ENCODE peak calls at places on chromosomes 12 and 14, in eight cellular contexts. L is HFF-Myc, F is NCI-H2081 treated with DMSO at 0.1 percent for 48 hours, K is retinal pigment epithelial cell, I is HEK293T, M is M059J, P is cardiac muscle cell, J is AG09319. Z is an unnamed sample.

GRCh38 chr14:20427231-20428009 is 8.5 kb downstream of the KLHL33 start:
- DNase-seq in L (peak), F (no peak), K (no peak), I (no peak), M (peak), P (peak), J (no peak), Z (peak)

GRCh38 chr14:75280831-75281690 is 2.4 kb downstream of the FOS start:
- DNase-seq in L (no peak), F (no peak), K (no peak), I (no peak), M (peak), P (peak), J (no peak), Z (no peak)

GRCh38 chr14:101108579-101109346 is 205.2 kb upstream of the RTL1 start:
- DNase-seq in L (no peak), F (no peak), K (no peak), I (no peak), M (no peak), P (no peak), J (no peak), Z (no peak)

GRCh38 chr12:130765186-130765659 is 49.1 kb upstream of the RIMBP2 start:
- DNase-seq in L (peak), F (no peak), K (no peak), I (no peak), M (peak), P (no peak), J (no peak), Z (no peak)

GRCh38 chr14:29317423-29317822 is 550.8 kb downstream of the FOXG1 start:
- DNase-seq in L (no peak), F (no peak), K (no peak), I (no peak), M (no peak), P (no peak), J (no peak), Z (no peak)

GRCh38 chr14:104695660-104696000 is 6.2 kb downstream of the INF2 start:
- DNase-seq in L (no peak), F (no peak), K (no peak), I (no peak), M (no peak), P (no peak), J (no peak), Z (no peak)

GRCh38 chr14:68927089-68927488 is 52.0 kb downstream of the ACTN1 start:
- DNase-seq in L (no peak), F (no peak), K (no peak), I (no peak), M (no peak), P (no peak), J (no peak), Z (no peak)

GRCh38 chr12:57898308-57898970 is 42.9 kb upstream of the ATP23 start:
- DNase-seq in L (no peak), F (no peak), K (no peak), I (no peak), M (no peak), P (no peak), J (no peak), Z (no peak)

Z was measured in AG04450.